ENCODE peak calls at places on chromosomes 5 and 9, in eight cellular contexts. J, A, Q, N, Z, Y, W and T are unnamed samples.

GRCh38 chr5:13735686-13736085 is 208.8 kb downstream of the DNAH5 start:
- DNase-seq in W (no peak), N (no peak), Z (no peak), Y (no peak), A (no peak), J (no peak), Q (no peak), T (no peak)

GRCh38 chr9:13318027-13318426 is 38.5 kb upstream of the MPDZ start:
- DNase-seq in Z (no peak), Y (no peak), A (no peak), Q (no peak), W (no peak), N (no peak), J (no peak), T (no peak)

GRCh38 chr5:139388198-139388821 is 1.4 kb downstream of the MZB1 start:
- DNase-seq in N (no peak), Z (no peak), J (no peak), Q (peak; percentile 66), W (no peak), A (no peak), Y (no peak), T (peak; percentile 42)

GRCh38 chr9:107345327-107345726 is 62.2 kb downstream of the RAD23B start:
- DNase-seq in Z (no peak), J (no peak), A (no peak), W (no peak), Q (no peak), N (no peak), Y (no peak), T (no peak)

GRCh38 chr5:33433303-33434255 is 7.2 kb upstream of the TARS1 start:
- DNase-seq in A (no peak), N (no peak), W (no peak), Q (no peak), Y (no peak), Z (no peak), J (no peak), T (no peak)

GRCh38 chr9:132804576-132805295 is 73.3 kb downstream of the AK8 start:
- DNase-seq in J (peak; percentile 58), Q (no peak), Z (no peak), A (no peak), W (no peak), N (no peak), Y (no peak), T (peak; percentile 57)

GRCh38 chr5:142109356-142110045 is 922 bp downstream of the NDFIP1 start:
- DNase-seq in Z (peak; percentile 31), J (no peak), A (no peak), Q (no peak), N (no peak), W (no peak), Y (no peak), T (peak; percentile 16)

GRCh38 chr5:61631438-61631941 is 299.4 kb downstream of the ZSWIM6 start:
- DNase-seq in W (peak; percentile 55), Y (peak; percentile 69), Z (peak; percentile 65), Q (peak; percentile 58), N (no peak), J (no peak), A (peak; percentile 50), T (no peak)

GRCh38 chr5:18043344-18043743 is 409.1 kb downstream of the TAF11L14 start:
- DNase-seq in W (no peak), N (no peak), Z (no peak), Q (no peak), Y (no peak), J (no peak), A (no peak), T (no peak)

GRCh38 chr5:170223906-170224305 is 8.9 kb upstream of the C5orf58 start:
- DNase-seq in A (no peak), W (no peak), N (no peak), Z (no peak), J (no peak), Y (no peak), Q (no peak), T (no peak)

GRCh38 chr9:69822091-69822750 is 1.6 kb downstream of the CFAP95 start:
- DNase-seq in A (no peak), Q (no peak), Y (no peak), J (no peak), W (peak; percentile 46), N (no peak), Z (peak; percentile 59), T (no peak)

GRCh38 chr9:89994988-89995613 is 390.3 kb downstream of the GADD45G start:
- DNase-seq in J (no peak), N (no peak), A (no peak), Y (peak; percentile 59), Z (no peak), Q (no peak), W (no peak), T (no peak)

GRCh38 chr5:53170748-53171349 is 61.3 kb upstream of the MOCS2 start:
- DNase-seq in J (no peak), Y (no peak), N (no peak), Z (peak; percentile 37), Q (peak; percentile 40), W (peak; percentile 12), A (no peak), T (peak; percentile 10)

GRCh38 chr5:34599471-34600117 is 56.5 kb upstream of the RAI14 start:
- DNase-seq in A (no peak), Q (no peak), Y (no peak), Z (peak; percentile 46), N (no peak), J (no peak), W (peak; percentile 41), T (no peak)

GRCh38 chr5:26569929-26570258 is 468.5 kb downstream of the CDH9 start:
- DNase-seq in Y (no peak), A (peak; percentile 31), J (no peak), Q (no peak), N (peak; percentile 54), W (no peak), Z (no peak), T (no peak)

GRCh38 chr5:26568316-26568715 is 470.1 kb downstream of the CDH9 start:
- DNase-seq in W (no peak), Y (no peak), Z (no peak), A (no peak), Q (no peak), J (no peak), N (no peak), T (no peak)

GRCh38 chr5:26569241-26569928 is 469.0 kb downstream of the CDH9 start:
- DNase-seq in A (peak; percentile 22), Y (no peak), N (peak; percentile 62), Q (no peak), Z (no peak), W (no peak), J (no peak), T (no peak)

DNA sequence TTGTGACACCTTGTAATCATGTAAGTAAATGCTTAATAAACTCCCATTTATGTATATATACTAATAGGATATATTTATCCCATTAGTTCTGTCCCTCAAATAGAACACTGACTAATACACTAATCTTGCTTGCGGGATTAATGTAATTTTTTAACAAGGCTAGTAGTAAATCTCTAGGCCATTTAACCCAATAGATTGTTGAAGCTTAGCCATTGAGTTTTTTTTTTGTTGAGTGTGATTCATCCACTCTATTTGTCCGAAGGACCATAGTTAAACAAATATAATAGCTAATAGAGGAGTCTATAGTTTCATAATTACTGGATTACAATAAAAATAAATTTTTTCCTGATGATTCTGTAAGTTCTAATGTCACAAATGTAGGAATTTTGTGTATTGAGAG is 474.4 kb downstream of the CDH9 start:
- DNase-seq in Y (no peak), N (no peak), Z (no peak), W (no peak), Q (no peak), J (no peak), A (no peak), T (no peak)
- H3K9me3 ChIP-seq in Y (no peaks in the 10 kb centered on the region), N (no peaks in the 10 kb centered on the region), Z (no peaks in the 10 kb centered on the region), W (peaks cover 2% of the 10 kb centered on the region), Q (no peaks in the 10 kb centered on the region), J (no peaks in the 10 kb centered on the region), A (no peaks in the 10 kb centered on the region), T (no peaks in the 10 kb centered on the region)

DNA sequence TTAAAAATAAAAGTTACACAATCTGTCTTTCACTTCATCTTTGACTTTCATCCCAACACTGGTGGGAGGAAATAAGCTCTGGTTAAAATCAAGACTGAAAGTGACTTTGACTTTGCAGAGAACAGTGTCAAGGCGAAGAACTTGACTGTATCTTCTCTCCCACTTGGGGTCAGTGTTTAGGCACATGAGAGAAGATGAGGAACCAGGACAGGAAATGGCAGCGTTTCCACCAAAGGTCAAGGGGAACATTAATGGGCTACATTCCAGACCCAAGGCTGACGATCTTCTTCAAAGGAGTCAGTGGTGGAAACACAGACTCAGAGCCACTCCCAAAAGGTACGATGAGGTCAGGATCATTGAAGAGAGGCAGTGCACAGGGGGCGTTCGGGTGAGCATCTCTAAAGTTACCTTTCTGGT is 409.5 kb downstream of the ARHGEF28 start:
- DNase-seq in Y (peak; percentile 63), Q (peak; percentile 29), W (peak; percentile 70), A (no peak), N (peak; percentile 64), Z (peak; percentile 79), J (peak; percentile 38), T (peak; percentile 30)
- TF ChIP-seq CTCF in Y (peak; percentile 45), Q (peak; percentile 63), W (peak; percentile 44), A (peak; percentile 48), N (peak; percentile 90), Z (peak; percentile 58), J (peak; percentile 63), T (peak; percentile 79)

GRCh38 chr5:81297531-81297930 is 3.9 kb upstream of the ZCCHC9 start:
- DNase-seq in W (no peak), A (no peak), Z (no peak), Y (no peak), Q (no peak), N (no peak), J (no peak), T (no peak)
- H3K9me3 ChIP-seq in W (no peaks in the 10 kb centered on the region), A (peaks cover 11% of the 10 kb centered on the region), Z (no peaks in the 10 kb centered on the region), Y (no peaks in the 10 kb centered on the region), Q (no peaks in the 10 kb centered on the region), N (no peaks in the 10 kb centered on the region), J (no peaks in the 10 kb centered on the region), T (no peaks in the 10 kb centered on the region)

GRCh38 chr9:9921771-9922170 is 691.0 kb downstream of the PTPRD start:
- DNase-seq in Z (no peak), A (no peak), N (no peak), Q (no peak), W (no peak), Y (no peak), J (no peak), T (no peak)

GRCh38 chr9:9914174-9914573 is 698.6 kb downstream of the PTPRD start:
- DNase-seq in W (no peak), J (peak; percentile 24), N (no peak), A (no peak), Y (no peak), Z (no peak), Q (no peak), T (no peak)

GRCh38 chr9:9917400-9917799 is 695.4 kb downstream of the PTPRD start:
- DNase-seq in Z (no peak), Q (no peak), A (no peak), N (no peak), J (no peak), Y (no peak), W (no peak), T (no peak)

GRCh38 chr9:9920425-9920824 is 692.4 kb downstream of the PTPRD start:
- DNase-seq in A (no peak), W (no peak), Y (no peak), Z (no peak), N (no peak), Q (no peak), J (peak; percentile 19), T (no peak)

DNA sequence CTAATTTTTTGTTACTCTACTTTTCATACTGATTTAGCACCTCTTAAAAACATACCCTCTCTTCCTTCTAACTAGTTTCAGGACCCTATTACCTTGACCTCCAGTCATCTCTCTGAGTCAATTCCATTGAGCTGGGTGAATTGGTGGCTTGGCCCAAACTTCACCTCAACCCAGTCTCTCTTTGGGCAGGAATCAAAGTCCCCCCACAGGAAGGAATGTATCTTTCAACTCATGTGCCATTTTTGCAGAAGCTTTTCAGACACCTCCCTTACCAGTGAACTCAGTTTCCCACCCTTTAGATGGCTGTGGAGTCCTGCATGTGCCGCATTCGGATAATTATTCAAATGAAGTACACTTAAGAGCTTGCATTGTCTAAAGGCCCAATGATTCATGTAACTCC is 693.6 kb downstream of the PTPRD start:
- DNase-seq in J (no peak), Y (no peak), N (no peak), Q (no peak), W (no peak), Z (no peak), A (no peak), T (no peak)
- TF ChIP-seq CTCF in J (no peak), Y (no peak), N (no peak), Q (no peak), W (no peak), Z (no peak), A (no peak), T (no peak)